ENCODE peak calls at places on chromosomes 11 and 22, in ten cellular contexts. B is thyroid gland; T is CD4-positive, alpha-beta memory T cell; Y is mammary epithelial cell; P is SJCRH30; S is adipocyte; C is A549; J is upper lobe of left lung; R is breast epithelium; V is CD8-positive, alpha-beta T cell. E is an unnamed sample.

GRCh38 chr11:113974741-113975470 is at the start of gene HTR3A:
- DNase-seq in B (peak; percentile 88), T (no peak), Y (no peak), P (peak; percentile 77), S (peak; percentile 21), C (no peak), J (peak; percentile 87), R (no peak), V (no peak), E (peak; percentile 69)

GRCh38 chr11:68164437-68164836 is 43.2 kb upstream of the CHKA start:
- DNase-seq in B (no peak), T (no peak), Y (peak; percentile 64), P (no peak), S (peak; percentile 13), C (no peak), J (no peak), R (no peak), V (no peak), E (no peak)

GRCh38 chr11:15723966-15724365 is 609.2 kb downstream of the INSC start:
- DNase-seq in B (no peak), T (no peak), Y (no peak), P (no peak), S (no peak), C (no peak), J (no peak), R (no peak), V (no peak), E (no peak)

GRCh38 chr11:95711162-95711944 is 78.2 kb downstream of the FAM76B start:
- DNase-seq in B (no peak), T (no peak), Y (peak; percentile 23), P (peak; percentile 70), S (no peak), C (no peak), J (no peak), R (no peak), V (no peak), E (no peak)

GRCh38 chr11:134580635-134581025 is 168.6 kb upstream of the B3GAT1 start:
- DNase-seq in B (peak; percentile 78), T (no peak), Y (no peak), P (no peak), S (no peak), C (no peak), J (no peak), R (peak; percentile 43), V (no peak), E (no peak)

GRCh38 chr11:101860694-101861371 is 54.0 kb upstream of the CEP126 start:
- DNase-seq in B (peak; percentile 40), T (peak; percentile 24), Y (peak; percentile 36), P (peak; percentile 50), S (peak; percentile 93), C (peak; percentile 70), J (peak; percentile 47), R (no peak), V (no peak), E (peak; percentile 44)

GRCh38 chr11:10778217-10778970 is 27.3 kb downstream of the CTR9 start:
- DNase-seq in B (peak; percentile 14), T (no peak), Y (no peak), P (no peak), S (no peak), C (no peak), J (no peak), R (no peak), V (no peak), E (peak; percentile 80)

GRCh38 chr11:63212742-63213141 is 30.7 kb downstream of the SLC22A25 start:
- DNase-seq in B (no peak), T (no peak), Y (peak; percentile 9), P (peak; percentile 47), S (peak; percentile 39), C (peak; percentile 30), J (no peak), R (no peak), V (no peak), E (no peak)

GRCh38 chr11:19027829-19028595 is 32.5 kb downstream of the MRGPRX2 start:
- DNase-seq in B (no peak), T (no peak), Y (peak; percentile 98), P (peak; percentile 56), S (no peak), C (peak; percentile 59), J (no peak), R (no peak), V (no peak), E (no peak)

GRCh38 chr11:17389205-17389956 is 922 bp upstream of the KCNJ11 start:
- DNase-seq in B (peak; percentile 96), T (peak; percentile 79), Y (peak; percentile 65), P (peak; percentile 88), S (peak; percentile 71), C (peak; percentile 70), J (peak; percentile 80), R (peak; percentile 80), V (peak; percentile 78), E (peak; percentile 74)

GRCh38 chr11:832529-833113 is at the start of gene CD151:
- DNase-seq in B (peak; percentile 71), T (no peak), Y (peak; percentile 63), P (peak; percentile 76), S (peak; percentile 87), C (peak; percentile 68), J (no peak), R (no peak), V (peak; percentile 38), E (peak; percentile 71)

GRCh38 chr11:105334025-105334714 is 194.6 kb upstream of the CARD18 start:
- DNase-seq in B (no peak), T (no peak), Y (no peak), P (peak; percentile 29), S (no peak), C (no peak), J (no peak), R (no peak), V (no peak), E (peak; percentile 33)

GRCh38 chr11:96132437-96132836 is 208.5 kb upstream of the MTMR2 start:
- DNase-seq in B (no peak), T (no peak), Y (no peak), P (no peak), S (no peak), C (no peak), J (no peak), R (no peak), V (no peak), E (no peak)

GRCh38 chr11:88484873-88485621 is 147.5 kb upstream of the CTSC start:
- DNase-seq in B (no peak), T (peak; percentile 21), Y (peak; percentile 85), P (peak; percentile 58), S (peak; percentile 51), C (peak; percentile 58), J (peak; percentile 39), R (no peak), V (peak; percentile 26), E (no peak)

GRCh38 chr11:31915867-31916266 is 104.7 kb upstream of the PAX6 start:
- DNase-seq in B (no peak), T (no peak), Y (no peak), P (peak; percentile 3), S (no peak), C (no peak), J (no peak), R (no peak), V (no peak), E (no peak)

GRCh38 chr11:46431211-46431610 is 39.6 kb upstream of the CHRM4 start:
- DNase-seq in B (no peak), T (no peak), Y (no peak), P (no peak), S (no peak), C (no peak), J (no peak), R (no peak), V (no peak), E (no peak)
- H3K4me3 ChIP-seq in B (no peak overlapping the region), T (no peak overlapping the region), Y (no peak overlapping the region), P (no peak overlapping the region), S (no peak overlapping the region), C (no peak overlapping the region), J (no peak overlapping the region), R (no peak overlapping the region), V (no peak overlapping the region), E (no peak overlapping the region)

GRCh38 chr22:47629273-47629711 is 866.8 kb downstream of the TBC1D22A start:
- DNase-seq in B (peak; percentile 6), T (no peak), Y (no peak), P (peak; percentile 63), S (no peak), C (no peak), J (no peak), R (no peak), V (no peak), E (no peak)
- H3K9me3 ChIP-seq in B (no peaks in the 10 kb centered on the region), T (no peaks in the 10 kb centered on the region), Y (peaks cover 56% of the 10 kb centered on the region), P (no peaks in the 10 kb centered on the region), S (peaks cover 3% of the 10 kb centered on the region), C (no peaks in the 10 kb centered on the region), J (no peaks in the 10 kb centered on the region), R (no peaks in the 10 kb centered on the region), V (no peaks in the 10 kb centered on the region), E (no peaks in the 10 kb centered on the region)

GRCh38 chr11:45336136-45336535 is 50.0 kb upstream of the SYT13 start:
- DNase-seq in B (no peak), T (no peak), Y (no peak), P (no peak), S (no peak), C (no peak), J (no peak), R (no peak), V (no peak), E (no peak)

GRCh38 chr11:45341379-45341778 is 55.2 kb upstream of the SYT13 start:
- DNase-seq in B (no peak), T (no peak), Y (no peak), P (no peak), S (no peak), C (no peak), J (no peak), R (no peak), V (no peak), E (no peak)

GRCh38 chr11:45343988-45344387 is 57.8 kb upstream of the SYT13 start:
- DNase-seq in B (no peak), T (no peak), Y (no peak), P (no peak), S (no peak), C (no peak), J (no peak), R (no peak), V (no peak), E (no peak)

GRCh38 chr11:45337583-45338360 is 51.6 kb upstream of the SYT13 start:
- DNase-seq in B (no peak), T (no peak), Y (peak; percentile 50), P (no peak), S (no peak), C (no peak), J (no peak), R (no peak), V (no peak), E (no peak)

GRCh38 chr11:45339754-45340519 is 53.8 kb upstream of the SYT13 start:
- DNase-seq in B (peak; percentile 97), T (peak; percentile 85), Y (peak; percentile 68), P (peak; percentile 93), S (peak; percentile 92), C (peak; percentile 91), J (peak; percentile 97), R (peak; percentile 90), V (peak; percentile 91), E (peak; percentile 96)
- H3K4me3 ChIP-seq in B (no peak overlapping the region), T (peak overlapping the region; percentile 36), Y (no peak overlapping the region), P (no peak overlapping the region), S (peak overlapping the region; percentile 68), C (peak overlapping the region; percentile 32), J (peak overlapping the region; percentile 28), R (peak overlapping the region; percentile 10), V (peak overlapping the region; percentile 27), E (peak overlapping the region; percentile 7)

DNA sequence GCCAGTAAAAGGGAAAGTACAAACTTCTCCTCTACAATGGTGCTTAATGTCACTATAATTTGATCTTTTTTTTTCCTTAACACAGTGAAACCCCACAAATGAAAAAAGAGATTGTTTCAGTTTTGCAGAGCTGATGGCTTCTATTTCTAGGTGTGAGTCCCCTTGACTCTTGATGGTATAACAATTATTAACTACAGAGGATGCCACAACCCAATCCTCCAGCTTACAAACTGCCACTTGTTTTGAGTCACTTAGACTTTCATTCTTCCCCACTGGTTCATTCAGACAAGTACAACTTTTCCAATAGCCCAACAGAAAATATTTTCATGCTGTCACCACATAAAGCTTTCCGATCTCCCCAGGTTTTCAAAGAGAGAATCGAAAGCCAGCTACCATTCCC is 812.2 kb downstream of the LRRC4C start:
- DNase-seq in B (no peak), T (no peak), Y (no peak), P (no peak), S (no peak), C (no peak), J (no peak), R (no peak), V (no peak), E (no peak)
- H3K9me3 ChIP-seq in B (no peaks in the 10 kb centered on the region), T (no peaks in the 10 kb centered on the region), Y (peaks cover 10% of the 10 kb centered on the region), P (peaks cover 2% of the 10 kb centered on the region), S (peaks cover 15% of the 10 kb centered on the region), C (no peaks in the 10 kb centered on the region), J (peaks cover 12% of the 10 kb centered on the region), R (peaks cover 12% of the 10 kb centered on the region), V (peaks cover 4% of the 10 kb centered on the region), E (peaks cover 28% of the 10 kb centered on the region)